ENCODE peak calls at places on chromosomes 3 and 15, in nine cellular contexts. T is glutamatergic neuron; A is NT2/D1; J is left colon; D is effector memory CD8-positive, alpha-beta T cell; I is Daoy; Z is uterus; F is C1 segment of cervical spinal cord; K is CD8-positive, alpha-beta memory T cell. P is an unnamed sample.

GRCh38 chr3:39762537-39762936 is 46.9 kb upstream of the MYRIP start:
- DNase-seq in T (no peak), A (no peak), J (no peak), D (no peak), I (no peak), Z (no peak), F (no peak), K (no peak), P (no peak)

GRCh38 chr3:141305436-141305835 is 62.9 kb upstream of the ZBTB38 start:
- DNase-seq in T (no peak), A (no peak), J (no peak), D (no peak), I (peak), Z (no peak), F (no peak), K (no peak), P (no peak)

GRCh38 chr3:110027446-110027845 is 690.1 kb upstream of the DPPA4 start:
- DNase-seq in T (no peak), A (no peak), J (no peak), D (no peak), I (no peak), Z (no peak), F (no peak), K (no peak), P (no peak)

GRCh38 chr3:111069974-111070751 is 1.5 kb upstream of the NECTIN3 start:
- DNase-seq in T (peak), A (no peak), J (peak), D (no peak), I (no peak), Z (peak), F (no peak), K (no peak), P (peak)

GRCh38 chr15:63191895-63192603 is 2.6 kb downstream of the RAB8B start:
- DNase-seq in T (no peak), A (no peak), J (no peak), D (peak), I (peak), Z (no peak), F (no peak), K (peak), P (no peak)

GRCh38 chr15:43165801-43166325 is 19.3 kb upstream of the CCNDBP1 start:
- DNase-seq in T (no peak), A (no peak), J (no peak), D (no peak), I (no peak), Z (no peak), F (no peak), K (no peak), P (no peak)

GRCh38 chr15:88630141-88630721 is 8.6 kb upstream of the ISG20 start:
- DNase-seq in T (no peak), A (no peak), J (peak), D (no peak), I (no peak), Z (peak), F (no peak), K (no peak), P (no peak)

GRCh38 chr3:37279226-37279625 is 104.8 kb upstream of the LRRFIP2 start:
- DNase-seq in T (no peak), A (no peak), J (no peak), D (no peak), I (no peak), Z (no peak), F (peak), K (no peak), P (no peak)

GRCh38 chr3:175226444-175226843 is 367.3 kb downstream of the NAALADL2 start:
- DNase-seq in T (no peak), A (no peak), J (no peak), D (no peak), I (no peak), Z (no peak), F (no peak), K (no peak), P (no peak)

GRCh38 chr3:33636125-33636855 is 81.8 kb downstream of the CLASP2 start:
- DNase-seq in T (no peak), A (peak), J (no peak), D (no peak), I (peak), Z (no peak), F (peak), K (peak), P (no peak)

GRCh38 chr3:157333551-157333991 is 103.1 kb upstream of the PTX3 start:
- DNase-seq in T (no peak), A (no peak), J (no peak), D (no peak), I (peak), Z (no peak), F (no peak), K (no peak), P (no peak)

GRCh38 chr15:51119120-51119519 is 24.4 kb upstream of the TNFAIP8L3 start:
- DNase-seq in T (no peak), A (no peak), J (no peak), D (no peak), I (peak), Z (no peak), F (no peak), K (no peak), P (no peak)

GRCh38 chr3:63809607-63810006 is 9.5 kb upstream of the C3orf49 start:
- DNase-seq in T (no peak), A (no peak), J (no peak), D (no peak), I (peak), Z (no peak), F (no peak), K (no peak), P (no peak)

GRCh38 chr3:19891740-19892139 is 42.3 kb downstream of the EFHB start:
- DNase-seq in T (no peak), A (no peak), J (no peak), D (no peak), I (no peak), Z (no peak), F (no peak), K (no peak), P (no peak)

GRCh38 chr15:97995192-97995591 is 34.7 kb downstream of the ARRDC4 start:
- DNase-seq in T (no peak), A (no peak), J (peak), D (no peak), I (no peak), Z (no peak), F (no peak), K (no peak), P (no peak)

GRCh38 chr3:141804778-141805639 is 41.8 kb downstream of the GRK7 start:
- DNase-seq in T (no peak), A (no peak), J (no peak), D (no peak), I (no peak), Z (no peak), F (no peak), K (no peak), P (no peak)

GRCh38 chr3:48991851-48992545 is 2.0 kb downstream of the P4HTM start:
- DNase-seq in T (no peak), A (no peak), J (no peak), D (no peak), I (no peak), Z (no peak), F (no peak), K (no peak), P (no peak)

GRCh38 chr3:43144811-43145490 is 39.1 kb upstream of the POMGNT2 start:
- DNase-seq in T (no peak), A (no peak), J (no peak), D (no peak), I (peak), Z (peak), F (no peak), K (no peak), P (no peak)

GRCh38 chr3:177195242-177195940 is 1.9 kb downstream of the TBL1XR1 start:
- DNase-seq in T (no peak), A (no peak), J (peak), D (no peak), I (peak), Z (peak), F (peak), K (peak), P (peak)

P was measured in nephron progenitor cell.